ENCODE peak calls at places on chromosomes 2 and 18, in seven cellular contexts. One of them, this sample, is unnamed.
A peak's percentile ranks its signal among the peaks of the same experiment; 100 is the strongest.

GRCh38 chr2:17136231-17136630 is 382.0 kb downstream of the RAD51AP2 start:
- DNase-seq in HCT116: no peak
- DNase-seq in H1: no peak
- DNase-seq in breast epithelium: no peak
- DNase-seq in suprapubic skin: no peak
- DNase-seq in esophagus muscularis mucosa: no peak
- DNase-seq in HepG2: no peak
- DNase-seq in this sample: no peak

GRCh38 chr18:61581578-61582204 is 248.5 kb downstream of the CDH20 start:
- DNase-seq in HepG2: peak; percentile 14
- DNase-seq in breast epithelium: peak; percentile 82
- DNase-seq in H1: peak; percentile 99
- DNase-seq in suprapubic skin: peak; percentile 87
- DNase-seq in HCT116: peak; percentile 22
- DNase-seq in esophagus muscularis mucosa: peak; percentile 94
- DNase-seq in this sample: peak; percentile 77

GRCh38 chr2:66537001-66537400 is 102.1 kb downstream of the MEIS1 start:
- DNase-seq in HepG2: no peak
- DNase-seq in breast epithelium: no peak
- DNase-seq in suprapubic skin: no peak
- DNase-seq in HCT116: no peak
- DNase-seq in esophagus muscularis mucosa: no peak
- DNase-seq in H1: no peak
- DNase-seq in this sample: no peak

GRCh38 chr2:9199716-9200633 is 6.6 kb upstream of the ASAP2 start:
- DNase-seq in HCT116: no peak
- DNase-seq in suprapubic skin: no peak
- DNase-seq in H1: peak; percentile 19
- DNase-seq in HepG2: no peak
- DNase-seq in esophagus muscularis mucosa: peak; percentile 89
- DNase-seq in breast epithelium: no peak
- DNase-seq in this sample: no peak

GRCh38 chr2:112891333-112891950 is 19.5 kb upstream of the IL37 start:
- DNase-seq in esophagus muscularis mucosa: peak; percentile 60
- DNase-seq in breast epithelium: no peak
- DNase-seq in HCT116: peak; percentile 72
- DNase-seq in HepG2: no peak
- DNase-seq in H1: no peak
- DNase-seq in suprapubic skin: no peak
- DNase-seq in this sample: no peak

GRCh38 chr2:65781756-65782155 is 349.4 kb upstream of the SPRED2 start:
- DNase-seq in breast epithelium: no peak
- DNase-seq in suprapubic skin: no peak
- DNase-seq in HepG2: no peak
- DNase-seq in esophagus muscularis mucosa: no peak
- DNase-seq in HCT116: no peak
- DNase-seq in H1: no peak
- DNase-seq in this sample: no peak

GRCh38 chr18:62118324-62118723 is 68.5 kb downstream of the PIGN start:
- DNase-seq in breast epithelium: no peak
- DNase-seq in H1: no peak
- DNase-seq in HCT116: no peak
- DNase-seq in esophagus muscularis mucosa: no peak
- DNase-seq in HepG2: no peak
- DNase-seq in suprapubic skin: no peak
- DNase-seq in this sample: no peak

GRCh38 chr2:231927566-231927890 is 1.3 kb upstream of the NPPC start:
- DNase-seq in suprapubic skin: peak; percentile 28
- DNase-seq in H1: peak; percentile 59
- DNase-seq in esophagus muscularis mucosa: no peak
- DNase-seq in HepG2: no peak
- DNase-seq in HCT116: no peak
- DNase-seq in breast epithelium: peak; percentile 17
- DNase-seq in this sample: no peak

GRCh38 chr2:20539133-20539719 is 92.4 kb downstream of the RHOB start:
- DNase-seq in HCT116: no peak
- DNase-seq in HepG2: peak; percentile 67
- DNase-seq in esophagus muscularis mucosa: no peak
- DNase-seq in H1: no peak
- DNase-seq in suprapubic skin: no peak
- DNase-seq in breast epithelium: no peak
- DNase-seq in this sample: no peak

GRCh38 chr2:109437325-109438090 is 176.3 kb downstream of the SEPTIN10 start:
- DNase-seq in HCT116: no peak
- DNase-seq in H1: no peak
- DNase-seq in HepG2: no peak
- DNase-seq in suprapubic skin: peak; percentile 26
- DNase-seq in breast epithelium: peak; percentile 39
- DNase-seq in esophagus muscularis mucosa: no peak
- DNase-seq in this sample: peak; percentile 25

GRCh38 chr18:36411745-36412168 is 114.2 kb downstream of the FHOD3 start:
- DNase-seq in HCT116: peak; percentile 50
- DNase-seq in suprapubic skin: no peak
- DNase-seq in esophagus muscularis mucosa: peak; percentile 66
- DNase-seq in HepG2: peak; percentile 21
- DNase-seq in breast epithelium: no peak
- DNase-seq in H1: peak; percentile 70
- DNase-seq in this sample: no peak

GRCh38 chr2:176680916-176681315 is 411.7 kb downstream of the MTX2 start:
- DNase-seq in H1: no peak
- DNase-seq in breast epithelium: no peak
- DNase-seq in suprapubic skin: no peak
- DNase-seq in esophagus muscularis mucosa: no peak
- DNase-seq in HCT116: no peak
- DNase-seq in HepG2: no peak
- DNase-seq in this sample: no peak

GRCh38 chr18:6281874-6282273 is 132.8 kb downstream of the L3MBTL4 start:
- DNase-seq in breast epithelium: no peak
- DNase-seq in HCT116: no peak
- DNase-seq in suprapubic skin: no peak
- DNase-seq in H1: no peak
- DNase-seq in esophagus muscularis mucosa: no peak
- DNase-seq in HepG2: peak; percentile 85
- DNase-seq in this sample: no peak

GRCh38 chr2:189164732-189165131 is 14.8 kb downstream of the COL5A2 start:
- DNase-seq in HCT116: no peak
- DNase-seq in suprapubic skin: peak; percentile 59
- DNase-seq in HepG2: no peak
- DNase-seq in esophagus muscularis mucosa: no peak
- DNase-seq in H1: no peak
- DNase-seq in breast epithelium: no peak
- DNase-seq in this sample: no peak

GRCh38 chr2:11675423-11676112 is 5.6 kb upstream of the NTSR2 start:
- DNase-seq in H1: no peak
- DNase-seq in suprapubic skin: no peak
- DNase-seq in HepG2: no peak
- DNase-seq in HCT116: no peak
- DNase-seq in breast epithelium: no peak
- DNase-seq in esophagus muscularis mucosa: no peak
- DNase-seq in this sample: no peak

GRCh38 chr2:152389483-152389882 is 54.5 kb downstream of the FMNL2 start:
- DNase-seq in breast epithelium: no peak
- DNase-seq in HepG2: no peak
- DNase-seq in H1: no peak
- DNase-seq in esophagus muscularis mucosa: no peak
- DNase-seq in HCT116: no peak
- DNase-seq in suprapubic skin: no peak
- DNase-seq in this sample: no peak

GRCh38 chr2:27409321-27410073 is at the start of gene PPM1G:
- DNase-seq in suprapubic skin: peak; percentile 96
- DNase-seq in HCT116: peak; percentile 82
- DNase-seq in esophagus muscularis mucosa: peak; percentile 96
- DNase-seq in H1: peak; percentile 99
- DNase-seq in breast epithelium: peak; percentile 97
- DNase-seq in HepG2: peak; percentile 91
- DNase-seq in this sample: peak; percentile 95

GRCh38 chr2:22991844-22992243 is 393.1 kb upstream of the KLHL29 start:
- DNase-seq in HCT116: no peak
- DNase-seq in suprapubic skin: no peak
- DNase-seq in HepG2: no peak
- DNase-seq in esophagus muscularis mucosa: no peak
- DNase-seq in H1: no peak
- DNase-seq in breast epithelium: no peak
- DNase-seq in this sample: no peak

GRCh38 chr18:3452750-3453539 is 3.0 kb downstream of the TGIF1 start:
- DNase-seq in HCT116: no peak
- DNase-seq in H1: peak; percentile 44
- DNase-seq in breast epithelium: no peak
- DNase-seq in suprapubic skin: no peak
- DNase-seq in HepG2: no peak
- DNase-seq in esophagus muscularis mucosa: no peak
- DNase-seq in this sample: no peak
- H3K4me3 ChIP-seq in HCT116: peak overlapping the region; percentile 78
- H3K4me3 ChIP-seq in H1: peak overlapping the region; percentile 98
- H3K4me3 ChIP-seq in breast epithelium: peak overlapping the region; percentile 88
- H3K4me3 ChIP-seq in suprapubic skin: peak overlapping the region; percentile 90
- H3K4me3 ChIP-seq in HepG2: peak overlapping the region; percentile 93
- H3K4me3 ChIP-seq in esophagus muscularis mucosa: peak overlapping the region; percentile 89
- H3K4me3 ChIP-seq in this sample: peak overlapping the region; percentile 91

GRCh38 chr18:12606592-12607315 is 51.2 kb downstream of the SPIRE1 start:
- DNase-seq in HepG2: peak; percentile 38
- DNase-seq in esophagus muscularis mucosa: no peak
- DNase-seq in HCT116: peak; percentile 27
- DNase-seq in H1: no peak
- DNase-seq in breast epithelium: no peak
- DNase-seq in suprapubic skin: no peak
- DNase-seq in this sample: no peak

GRCh38 chr18:12604445-12605007 is 53.4 kb downstream of the SPIRE1 start:
- DNase-seq in HCT116: no peak
- DNase-seq in esophagus muscularis mucosa: no peak
- DNase-seq in breast epithelium: no peak
- DNase-seq in suprapubic skin: no peak
- DNase-seq in H1: no peak
- DNase-seq in HepG2: no peak
- DNase-seq in this sample: no peak

GRCh38 chr18:12608292-12608691 is 49.6 kb downstream of the SPIRE1 start:
- DNase-seq in breast epithelium: no peak
- DNase-seq in esophagus muscularis mucosa: no peak
- DNase-seq in suprapubic skin: no peak
- DNase-seq in H1: no peak
- DNase-seq in HCT116: no peak
- DNase-seq in HepG2: peak; percentile 73
- DNase-seq in this sample: no peak
- TF ChIP-seq POLR2AphosphoS5 in breast epithelium: no peak
- TF ChIP-seq POLR2AphosphoS5 in esophagus muscularis mucosa: no peak
- TF ChIP-seq POLR2AphosphoS5 in suprapubic skin: no peak
- TF ChIP-seq POLR2AphosphoS5 in H1: no peak
- TF ChIP-seq POLR2AphosphoS5 in HCT116: no peak
- TF ChIP-seq POLR2AphosphoS5 in HepG2: no peak
- TF ChIP-seq POLR2AphosphoS5 in this sample: peak; percentile 55

DNA sequence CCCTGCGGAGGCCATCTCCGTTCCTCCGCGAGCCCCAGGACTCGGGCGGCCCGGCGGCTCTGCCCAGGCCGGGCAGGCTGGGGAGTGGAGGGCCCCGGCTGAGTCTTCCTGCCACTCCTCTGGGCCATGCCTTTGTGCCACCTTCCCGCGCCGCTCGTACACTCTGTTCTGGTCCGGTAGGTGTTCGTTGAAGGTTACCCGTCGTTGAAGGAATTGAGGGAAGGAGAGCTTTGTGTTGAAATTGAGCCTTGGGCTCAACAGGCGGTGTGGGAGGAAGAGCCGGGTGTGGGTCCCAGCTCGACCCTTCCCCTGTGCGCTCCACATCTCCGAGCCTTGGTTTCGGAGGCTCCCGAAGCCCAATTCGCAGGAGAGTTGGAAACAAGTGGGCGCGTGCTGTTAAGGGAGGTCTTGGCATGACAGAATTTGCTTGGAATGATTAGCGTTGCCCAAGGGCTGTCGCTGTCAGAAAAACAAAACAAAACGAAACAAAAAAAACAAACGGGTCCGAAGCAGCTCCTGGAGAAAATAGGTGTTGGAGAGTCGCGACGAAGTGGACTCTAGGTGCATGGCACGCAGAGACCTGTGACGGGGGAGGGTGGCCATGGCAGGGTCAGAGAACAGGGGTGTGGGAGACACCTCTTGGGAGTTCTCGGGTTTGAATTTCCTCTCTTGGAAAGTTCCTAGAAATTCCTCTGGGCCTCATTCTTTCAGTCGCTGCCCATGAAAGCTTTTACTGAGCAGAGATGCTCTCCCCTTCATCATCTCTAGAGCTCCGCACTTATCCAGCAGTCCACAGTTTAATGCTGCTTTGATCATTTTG is 1.2 kb upstream of the MZT2A start:
- DNase-seq in esophagus muscularis mucosa: no peak
- DNase-seq in HepG2: peak; percentile 29
- DNase-seq in HCT116: no peak
- DNase-seq in suprapubic skin: no peak
- DNase-seq in breast epithelium: no peak
- DNase-seq in H1: no peak
- DNase-seq in this sample: no peak
- TF ChIP-seq POLR2A in esophagus muscularis mucosa: no peak
- TF ChIP-seq POLR2A in HepG2: no peak
- TF ChIP-seq POLR2A in HCT116: no peak
- TF ChIP-seq POLR2A in suprapubic skin: no peak
- TF ChIP-seq POLR2A in breast epithelium: no peak
- TF ChIP-seq POLR2A in H1: peak; percentile 5
- TF ChIP-seq POLR2A in this sample: no peak

GRCh38 chr2:115034801-115035200 is 592.4 kb downstream of the DPP10 start:
- DNase-seq in suprapubic skin: no peak
- DNase-seq in esophagus muscularis mucosa: no peak
- DNase-seq in H1: no peak
- DNase-seq in breast epithelium: no peak
- DNase-seq in HepG2: no peak
- DNase-seq in HCT116: no peak
- DNase-seq in this sample: no peak

DNA sequence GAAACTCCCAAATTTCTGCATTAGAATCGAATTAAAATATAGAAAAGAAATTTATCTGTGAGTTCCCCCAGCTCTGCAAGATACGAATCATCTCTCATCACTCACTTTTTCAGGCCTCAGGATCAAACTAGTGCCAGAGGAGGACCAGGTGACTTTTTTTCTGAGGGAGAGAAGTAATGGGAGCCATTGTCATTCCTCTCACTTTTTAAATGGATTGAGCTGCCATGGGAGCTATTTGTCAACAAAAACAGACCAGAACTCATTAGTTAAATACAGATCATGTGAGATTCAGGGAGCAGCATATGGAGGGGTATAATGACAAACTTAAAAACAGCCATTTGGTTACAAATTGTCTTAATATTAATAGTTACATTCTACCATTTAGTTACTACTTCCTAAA is 594.4 kb downstream of the DPP10 start:
- DNase-seq in esophagus muscularis mucosa: no peak
- DNase-seq in HCT116: no peak
- DNase-seq in breast epithelium: no peak
- DNase-seq in suprapubic skin: no peak
- DNase-seq in H1: no peak
- DNase-seq in HepG2: no peak
- DNase-seq in this sample: no peak
- H3K4me3 ChIP-seq in esophagus muscularis mucosa: no peak overlapping the region
- H3K4me3 ChIP-seq in HCT116: no peak overlapping the region
- H3K4me3 ChIP-seq in breast epithelium: no peak overlapping the region
- H3K4me3 ChIP-seq in suprapubic skin: no peak overlapping the region
- H3K4me3 ChIP-seq in H1: no peak overlapping the region
- H3K4me3 ChIP-seq in HepG2: no peak overlapping the region
- H3K4me3 ChIP-seq in this sample: no peak overlapping the region

This sample was measured in prostate gland.